ENCODE peak calls at places on chromosomes 12 and 14, in four cellular contexts. Q is dorsolateral prefrontal cortex, B is endothelial cell, T is kidney epithelial cell. R is an unnamed sample.
A peak's percentile ranks its signal among the peaks of the same experiment; 100 is the strongest.

GRCh38 chr12:31959051-31959700 is at the start of gene RESF1:
- DNase-seq in T (peak; percentile 55), Q (peak; percentile 83), B (peak; percentile 82), R (peak; percentile 33)

GRCh38 chr14:91237219-91237618 is 7.3 kb downstream of the GPR68 start:
- DNase-seq in B (no peak), T (no peak), Q (no peak), R (no peak)

GRCh38 chr12:54587315-54587821 is 1.1 kb downstream of the PPP1R1A start:
- DNase-seq in T (no peak), Q (no peak), B (no peak), R (no peak)

GRCh38 chr14:94000986-94001385 is 3.9 kb downstream of the CCDC197 start:
- DNase-seq in Q (no peak), T (no peak), B (no peak), R (no peak)

GRCh38 chr14:99169776-99170356 is 102.1 kb downstream of the BCL11B start:
- DNase-seq in Q (no peak), T (no peak), B (no peak), R (no peak)

GRCh38 chr12:49357099-49357678 is 10.1 kb upstream of the SPATS2 start:
- DNase-seq in T (no peak), Q (no peak), B (no peak), R (no peak)

GRCh38 chr14:68979021-68979721 is at the start of gene ACTN1:
- DNase-seq in T (peak; percentile 82), Q (peak; percentile 84), B (peak; percentile 77), R (peak; percentile 94)

GRCh38 chr12:109524466-109525278 is 47.2 kb downstream of the UBE3B start:
- DNase-seq in Q (no peak), B (no peak), T (no peak), R (no peak)

GRCh38 chr14:80323266-80323665 is 112.0 kb upstream of the DIO2 start:
- DNase-seq in B (no peak), T (no peak), Q (no peak), R (no peak)

GRCh38 chr14:101970830-101971400 is 6.5 kb downstream of the DYNC1H1 start:
- DNase-seq in T (no peak), B (no peak), Q (no peak), R (no peak)

GRCh38 chr12:22190969-22191368 is 143.5 kb downstream of the ST8SIA1 start:
- DNase-seq in Q (no peak), B (no peak), T (no peak), R (no peak)

GRCh38 chr14:53011053-53011462 is 60.2 kb upstream of the FERMT2 start:
- DNase-seq in Q (peak; percentile 57), B (no peak), T (peak; percentile 75), R (peak; percentile 95)

GRCh38 chr12:116320839-116321238 is 43.3 kb upstream of the MED13L start:
- DNase-seq in Q (no peak), B (no peak), T (no peak), R (no peak)

GRCh38 chr12:106282457-106283097 is 20.0 kb upstream of the TCP11L2 start:
- DNase-seq in Q (no peak), T (no peak), B (peak; percentile 48), R (no peak)

GRCh38 chr12:69555461-69555860 is 29.8 kb upstream of the CCT2 start:
- DNase-seq in B (no peak), T (no peak), Q (no peak), R (peak; percentile 36)

GRCh38 chr12:131116437-131117117 is 162.9 kb downstream of the ADGRD1 start:
- DNase-seq in T (no peak), Q (peak; percentile 46), B (peak; percentile 61), R (no peak)

GRCh38 chr12:27246774-27247173 is 2.7 kb downstream of the STK38L start:
- DNase-seq in B (no peak), Q (no peak), T (no peak), R (no peak)

GRCh38 chr12:122835693-122836026 is 403 bp downstream of the HIP1R start:
- DNase-seq in T (no peak), B (no peak), Q (no peak), R (no peak)

GRCh38 chr12:132152411-132152821 is 8.2 kb downstream of the NOC4L start:
- DNase-seq in B (no peak), Q (peak; percentile 31), T (no peak), R (no peak)

GRCh38 chr12:121770388-121770787 is 23.1 kb downstream of the RHOF start:
- DNase-seq in B (no peak), T (no peak), Q (no peak), R (no peak)

GRCh38 chr12:96514328-96514727 is 25.0 kb downstream of the CFAP54 start:
- DNase-seq in Q (no peak), T (no peak), B (no peak), R (no peak)

GRCh38 chr14:77593501-77593911 is 22.9 kb downstream of the SPTLC2 start:
- DNase-seq in B (no peak), T (no peak), Q (no peak), R (no peak)

GRCh38 chr12:1907652-1908611 is 10.5 kb downstream of the CACNA2D4 start:
- DNase-seq in B (no peak), Q (no peak), T (no peak), R (no peak)

GRCh38 chr12:116958402-116959197 is 47.9 kb downstream of the FBXW8 start:
- DNase-seq in B (no peak), T (no peak), Q (no peak), R (no peak)

GRCh38 chr12:44000309-44000952 is 164.6 kb downstream of the TMEM117 start:
- DNase-seq in T (no peak), B (peak; percentile 22), Q (no peak), R (no peak)

GRCh38 chr14:89384023-89384422 is 33.0 kb downstream of the FOXN3 start:
- DNase-seq in Q (no peak), T (no peak), B (no peak), R (no peak)

GRCh38 chr14:88426271-88426670 is 40.8 kb downstream of the SPATA7 start:
- DNase-seq in Q (no peak), T (no peak), B (no peak), R (peak; percentile 38)

GRCh38 chr12:91662021-91662420 is 479.4 kb upstream of the DCN start:
- DNase-seq in B (no peak), T (no peak), Q (no peak), R (peak; percentile 20)

GRCh38 chr12:122250047-122250446 is 16.2 kb downstream of the VPS33A start:
- DNase-seq in T (no peak), B (no peak), Q (no peak), R (no peak)

GRCh38 chr12:123041811-123042655 is 61.6 kb downstream of the ARL6IP4 start:
- DNase-seq in B (no peak), Q (no peak), T (no peak), R (no peak)

GRCh38 chr14:62117010-62117717 is 354.9 kb downstream of the SNAPC1 start:
- DNase-seq in Q (peak; percentile 81), B (peak; percentile 87), T (peak; percentile 56), R (peak; percentile 45)
- TF ChIP-seq CTCF in Q (peak; percentile 35), B (peak; percentile 10), T (peak; percentile 35), R (peak; percentile 47)

GRCh38 chr12:47945341-47945728 is 18.1 kb upstream of the TMEM106C start:
- DNase-seq in Q (no peak), T (no peak), B (no peak), R (no peak)
- TF ChIP-seq CTCF in Q (no peak), T (no peak), B (no peak), R (no peak)

DNA sequence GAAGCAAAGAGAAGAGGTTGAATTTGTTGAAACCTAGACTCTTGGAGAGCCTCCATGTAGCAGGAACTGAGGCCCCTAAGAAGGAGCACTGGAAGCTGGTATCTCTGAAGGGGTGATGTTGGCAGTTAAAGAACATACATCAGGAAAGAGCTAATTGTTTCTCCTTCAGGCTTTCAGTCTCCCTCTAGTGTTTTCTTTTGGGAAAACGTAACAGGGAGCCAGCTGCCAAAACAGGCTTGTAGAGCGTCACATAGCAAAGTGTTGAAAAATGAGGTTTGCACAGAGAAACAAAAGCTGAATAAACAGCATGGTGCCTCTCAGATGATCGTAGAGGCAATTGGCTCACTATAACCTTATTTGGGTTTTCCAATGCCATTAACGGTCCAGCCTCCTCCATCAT is 46.9 kb upstream of the CAND1 start:
- DNase-seq in B (peak; percentile 12), Q (no peak), T (no peak), R (peak; percentile 16)
- TF ChIP-seq CTCF in B (peak; percentile 57), Q (no peak), T (peak; percentile 40), R (peak; percentile 56)

GRCh38 chr12:11892065-11892391 is 178.7 kb upstream of the BCL2L14 start:
- DNase-seq in T (no peak), B (no peak), Q (no peak), R (no peak)
- TF ChIP-seq CTCF in T (peak; percentile 31), B (peak; percentile 41), Q (peak; percentile 36), R (peak; percentile 28)

DNA sequence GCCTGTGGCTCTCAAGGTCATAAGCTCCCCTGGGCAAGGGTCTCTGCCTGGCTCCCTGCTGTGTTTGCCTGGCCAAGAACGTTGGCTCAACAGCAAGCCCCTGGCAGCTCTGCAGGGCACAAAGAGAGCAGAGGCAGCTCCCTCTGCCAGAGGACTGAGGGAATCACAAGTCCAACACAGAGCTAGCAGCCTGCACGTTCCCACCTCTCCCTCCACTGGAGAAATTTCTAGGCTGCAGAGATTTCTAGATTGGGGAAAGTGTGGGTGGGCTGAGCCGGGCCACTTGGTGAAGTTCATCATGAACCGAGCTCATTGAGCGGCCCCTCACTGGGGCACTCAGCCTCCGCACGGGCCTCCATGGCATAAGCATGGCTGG is 19.8 kb downstream of the ZFYVE21 start:
- DNase-seq in B (no peak), T (no peak), Q (peak; percentile 51), R (no peak)
- TF ChIP-seq CTCF in B (no peak), T (no peak), Q (no peak), R (peak; percentile 19)